ENCODE peak calls at places on chromosome 7, in six cellular contexts. H is thoracic aorta, T is hippocampal formation, Z is endothelial cell, Y is memory B cell, K is anterior cingulate cortex. E is an unnamed sample.

GRCh38 chr7:2029211-2029905 is 203.4 kb downstream of the MAD1L1 start:
- DNase-seq in H (no peak), T (no peak), Z (no peak), Y (no peak), K (no peak), E (no peak)

GRCh38 chr7:120185940-120186682 is 86.9 kb upstream of the KCND2 start:
- DNase-seq in H (no peak), T (no peak), Z (no peak), Y (no peak), K (no peak), E (peak; percentile 44)

GRCh38 chr7:4638781-4639575 is 43.1 kb upstream of the FOXK1 start:
- DNase-seq in H (no peak), T (no peak), Z (no peak), Y (no peak), K (no peak), E (no peak)

GRCh38 chr7:129210256-129210988 is 14.4 kb upstream of the AHCYL2 start:
- DNase-seq in H (no peak), T (peak; percentile 64), Z (peak; percentile 88), Y (peak; percentile 76), K (peak; percentile 56), E (peak; percentile 17)

GRCh38 chr7:155190608-155191536 is 106.8 kb upstream of the INSIG1 start:
- DNase-seq in H (no peak), T (no peak), Z (peak; percentile 75), Y (peak; percentile 65), K (peak; percentile 46), E (no peak)

GRCh38 chr7:141874787-141875186 is 33.5 kb upstream of the PRSS37 start:
- DNase-seq in H (no peak), T (no peak), Z (no peak), Y (no peak), K (no peak), E (no peak)

GRCh38 chr7:96827701-96828100 is 118.1 kb upstream of the SEM1 start:
- DNase-seq in H (no peak), T (no peak), Z (peak; percentile 4), Y (no peak), K (no peak), E (no peak)

GRCh38 chr7:97104719-97105129 is 12.8 kb upstream of the SDHAF3 start:
- DNase-seq in H (peak; percentile 49), T (peak; percentile 80), Z (peak; percentile 90), Y (peak; percentile 73), K (peak; percentile 76), E (peak; percentile 74)

GRCh38 chr7:73964786-73965185 is 63.2 kb upstream of the ELN start:
- DNase-seq in H (no peak), T (no peak), Z (no peak), Y (no peak), K (no peak), E (no peak)

GRCh38 chr7:54674891-54675290 is 84.1 kb downstream of the SEC61G start:
- DNase-seq in H (no peak), T (no peak), Z (no peak), Y (no peak), K (no peak), E (no peak)